ENCODE peak calls at places on chromosome 17, in eight cellular contexts. One of them, this sample, is unnamed. For H3K4me1, the result is how much of the 10 kb centered on the place peaks cover.

GRCh38 chr17:34626141-34626681 is 46.8 kb downstream of the TMEM132E start:
- DNase-seq in cardiac muscle cell: no peak
- DNase-seq in prostate gland: no peak
- DNase-seq in heart left ventricle: no peak
- DNase-seq in mammary epithelial cell: no peak
- DNase-seq in CD8-positive, alpha-beta memory T cell: peak
- DNase-seq in suprapubic skin: no peak
- DNase-seq in sigmoid colon: no peak
- DNase-seq in this sample: peak

GRCh38 chr17:72342582-72343527 is 222.0 kb downstream of the SOX9 start:
- DNase-seq in sigmoid colon: no peak
- DNase-seq in CD8-positive, alpha-beta memory T cell: no peak
- DNase-seq in cardiac muscle cell: no peak
- DNase-seq in suprapubic skin: no peak
- DNase-seq in prostate gland: no peak
- DNase-seq in heart left ventricle: no peak
- DNase-seq in mammary epithelial cell: no peak
- DNase-seq in this sample: peak

GRCh38 chr17:66684716-66685115 is 150.2 kb upstream of the CACNG5 start:
- DNase-seq in cardiac muscle cell: no peak
- DNase-seq in mammary epithelial cell: no peak
- DNase-seq in heart left ventricle: no peak
- DNase-seq in prostate gland: no peak
- DNase-seq in suprapubic skin: no peak
- DNase-seq in sigmoid colon: no peak
- DNase-seq in CD8-positive, alpha-beta memory T cell: no peak
- DNase-seq in this sample: no peak

GRCh38 chr17:13429201-13429600 is 172.5 kb downstream of the HS3ST3A1 start:
- DNase-seq in CD8-positive, alpha-beta memory T cell: no peak
- DNase-seq in sigmoid colon: no peak
- DNase-seq in mammary epithelial cell: peak
- DNase-seq in heart left ventricle: no peak
- DNase-seq in cardiac muscle cell: no peak
- DNase-seq in suprapubic skin: no peak
- DNase-seq in prostate gland: no peak
- DNase-seq in this sample: no peak

GRCh38 chr17:67624886-67625656 is 92.7 kb upstream of the NOL11 start:
- DNase-seq in suprapubic skin: no peak
- DNase-seq in cardiac muscle cell: no peak
- DNase-seq in sigmoid colon: no peak
- DNase-seq in prostate gland: no peak
- DNase-seq in CD8-positive, alpha-beta memory T cell: no peak
- DNase-seq in heart left ventricle: no peak
- DNase-seq in mammary epithelial cell: no peak
- DNase-seq in this sample: no peak

GRCh38 chr17:14080847-14081251 is 11.5 kb downstream of the COX10 start:
- DNase-seq in heart left ventricle: no peak
- DNase-seq in mammary epithelial cell: no peak
- DNase-seq in cardiac muscle cell: no peak
- DNase-seq in CD8-positive, alpha-beta memory T cell: no peak
- DNase-seq in sigmoid colon: no peak
- DNase-seq in prostate gland: no peak
- DNase-seq in suprapubic skin: no peak
- DNase-seq in this sample: no peak

GRCh38 chr17:41284043-41284442 is 8.5 kb downstream of the KRTAP9-7 start:
- DNase-seq in mammary epithelial cell: no peak
- DNase-seq in prostate gland: no peak
- DNase-seq in heart left ventricle: no peak
- DNase-seq in sigmoid colon: no peak
- DNase-seq in suprapubic skin: no peak
- DNase-seq in cardiac muscle cell: no peak
- DNase-seq in CD8-positive, alpha-beta memory T cell: no peak
- DNase-seq in this sample: no peak

GRCh38 chr17:5619088-5619740 is 34.9 kb upstream of the NLRP1 start:
- DNase-seq in heart left ventricle: no peak
- DNase-seq in sigmoid colon: no peak
- DNase-seq in cardiac muscle cell: no peak
- DNase-seq in CD8-positive, alpha-beta memory T cell: no peak
- DNase-seq in mammary epithelial cell: no peak
- DNase-seq in prostate gland: no peak
- DNase-seq in suprapubic skin: no peak
- DNase-seq in this sample: no peak

GRCh38 chr17:43721537-43722268 is 36.9 kb downstream of the SOST start:
- DNase-seq in suprapubic skin: no peak
- DNase-seq in mammary epithelial cell: no peak
- DNase-seq in cardiac muscle cell: no peak
- DNase-seq in sigmoid colon: no peak
- DNase-seq in prostate gland: no peak
- DNase-seq in CD8-positive, alpha-beta memory T cell: no peak
- DNase-seq in heart left ventricle: no peak
- DNase-seq in this sample: no peak

GRCh38 chr17:17079336-17079735 is 37.1 kb downstream of the MPRIP start:
- DNase-seq in CD8-positive, alpha-beta memory T cell: no peak
- DNase-seq in mammary epithelial cell: no peak
- DNase-seq in prostate gland: no peak
- DNase-seq in heart left ventricle: no peak
- DNase-seq in suprapubic skin: no peak
- DNase-seq in cardiac muscle cell: peak
- DNase-seq in sigmoid colon: peak
- DNase-seq in this sample: no peak

GRCh38 chr17:17080181-17080631 is 37.9 kb downstream of the MPRIP start:
- DNase-seq in prostate gland: no peak
- DNase-seq in sigmoid colon: peak
- DNase-seq in suprapubic skin: no peak
- DNase-seq in cardiac muscle cell: no peak
- DNase-seq in mammary epithelial cell: no peak
- DNase-seq in CD8-positive, alpha-beta memory T cell: no peak
- DNase-seq in heart left ventricle: no peak
- DNase-seq in this sample: no peak

GRCh38 chr17:17079761-17080160 is 37.5 kb downstream of the MPRIP start:
- DNase-seq in heart left ventricle: peak
- DNase-seq in prostate gland: no peak
- DNase-seq in suprapubic skin: no peak
- DNase-seq in cardiac muscle cell: no peak
- DNase-seq in sigmoid colon: peak
- DNase-seq in mammary epithelial cell: no peak
- DNase-seq in CD8-positive, alpha-beta memory T cell: no peak
- DNase-seq in this sample: peak

GRCh38 chr17:17077861-17078732 is 35.8 kb downstream of the MPRIP start:
- DNase-seq in prostate gland: no peak
- DNase-seq in suprapubic skin: no peak
- DNase-seq in sigmoid colon: peak
- DNase-seq in mammary epithelial cell: no peak
- DNase-seq in CD8-positive, alpha-beta memory T cell: no peak
- DNase-seq in heart left ventricle: peak
- DNase-seq in cardiac muscle cell: no peak
- DNase-seq in this sample: peak

DNA sequence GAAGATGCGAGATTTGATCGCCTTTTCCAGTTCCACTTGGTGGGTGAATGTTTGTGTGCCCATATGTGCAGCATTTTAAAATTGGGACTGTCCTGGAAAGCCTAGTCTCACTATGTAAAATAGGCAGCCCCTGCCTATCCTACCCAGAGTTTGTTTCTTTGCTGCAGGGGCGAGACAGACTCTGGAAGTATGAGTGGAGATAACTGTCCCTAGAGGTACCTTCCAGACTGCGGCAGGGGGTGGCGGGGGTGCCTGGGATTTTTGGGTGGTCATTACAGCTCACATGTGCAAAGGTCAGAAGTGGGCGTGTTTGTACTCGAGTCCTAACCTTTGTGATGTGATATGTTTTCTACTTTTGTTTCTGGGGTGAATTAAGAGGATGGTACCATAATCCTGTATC is 36.6 kb downstream of the MPRIP start:
- DNase-seq in prostate gland: no peak
- DNase-seq in mammary epithelial cell: no peak
- DNase-seq in heart left ventricle: no peak
- DNase-seq in CD8-positive, alpha-beta memory T cell: no peak
- DNase-seq in suprapubic skin: no peak
- DNase-seq in sigmoid colon: peak
- DNase-seq in cardiac muscle cell: no peak
- DNase-seq in this sample: no peak
- H3K27ac ChIP-seq in prostate gland: no peak
- H3K27ac ChIP-seq in mammary epithelial cell: no peak
- H3K27ac ChIP-seq in heart left ventricle: no peak
- H3K27ac ChIP-seq in CD8-positive, alpha-beta memory T cell: no peak
- H3K27ac ChIP-seq in suprapubic skin: no peak
- H3K27ac ChIP-seq in sigmoid colon: no peak
- H3K27ac ChIP-seq in cardiac muscle cell: peak
- H3K27ac ChIP-seq in this sample: peak

GRCh38 chr17:49002766-49003165 is 5.6 kb downstream of the IGF2BP1 start:
- DNase-seq in mammary epithelial cell: no peak
- DNase-seq in heart left ventricle: no peak
- DNase-seq in sigmoid colon: no peak
- DNase-seq in CD8-positive, alpha-beta memory T cell: no peak
- DNase-seq in cardiac muscle cell: no peak
- DNase-seq in suprapubic skin: no peak
- DNase-seq in prostate gland: no peak
- DNase-seq in this sample: no peak

GRCh38 chr17:49000943-49001342 is 3.8 kb downstream of the IGF2BP1 start:
- DNase-seq in mammary epithelial cell: no peak
- DNase-seq in sigmoid colon: no peak
- DNase-seq in suprapubic skin: no peak
- DNase-seq in prostate gland: no peak
- DNase-seq in CD8-positive, alpha-beta memory T cell: no peak
- DNase-seq in cardiac muscle cell: no peak
- DNase-seq in heart left ventricle: no peak
- DNase-seq in this sample: no peak

GRCh38 chr17:49002331-49002730 is 5.1 kb downstream of the IGF2BP1 start:
- DNase-seq in sigmoid colon: no peak
- DNase-seq in cardiac muscle cell: no peak
- DNase-seq in suprapubic skin: no peak
- DNase-seq in mammary epithelial cell: no peak
- DNase-seq in CD8-positive, alpha-beta memory T cell: no peak
- DNase-seq in heart left ventricle: no peak
- DNase-seq in prostate gland: no peak
- DNase-seq in this sample: no peak

GRCh38 chr17:49003557-49004511 is 6.6 kb downstream of the IGF2BP1 start:
- DNase-seq in prostate gland: no peak
- DNase-seq in cardiac muscle cell: peak
- DNase-seq in CD8-positive, alpha-beta memory T cell: no peak
- DNase-seq in heart left ventricle: no peak
- DNase-seq in mammary epithelial cell: no peak
- DNase-seq in suprapubic skin: no peak
- DNase-seq in sigmoid colon: no peak
- DNase-seq in this sample: no peak

GRCh38 chr17:49001671-49002070 is 4.5 kb downstream of the IGF2BP1 start:
- DNase-seq in mammary epithelial cell: no peak
- DNase-seq in cardiac muscle cell: no peak
- DNase-seq in suprapubic skin: no peak
- DNase-seq in CD8-positive, alpha-beta memory T cell: no peak
- DNase-seq in heart left ventricle: no peak
- DNase-seq in sigmoid colon: no peak
- DNase-seq in prostate gland: no peak
- DNase-seq in this sample: no peak
- H3K4me1 ChIP-seq in mammary epithelial cell: under half
- H3K4me1 ChIP-seq in cardiac muscle cell: under half
- H3K4me1 ChIP-seq in suprapubic skin: under half
- H3K4me1 ChIP-seq in CD8-positive, alpha-beta memory T cell: under half
- H3K4me1 ChIP-seq in heart left ventricle: under half
- H3K4me1 ChIP-seq in sigmoid colon: under half
- H3K4me1 ChIP-seq in prostate gland: under half
- H3K4me1 ChIP-seq in this sample: under half

GRCh38 chr17:8884336-8884990 is 17.0 kb upstream of the PIK3R6 start:
- DNase-seq in heart left ventricle: no peak
- DNase-seq in prostate gland: no peak
- DNase-seq in mammary epithelial cell: no peak
- DNase-seq in cardiac muscle cell: no peak
- DNase-seq in sigmoid colon: no peak
- DNase-seq in suprapubic skin: no peak
- DNase-seq in CD8-positive, alpha-beta memory T cell: no peak
- DNase-seq in this sample: no peak
- H3K27ac ChIP-seq in heart left ventricle: no peak
- H3K27ac ChIP-seq in prostate gland: no peak
- H3K27ac ChIP-seq in mammary epithelial cell: no peak
- H3K27ac ChIP-seq in cardiac muscle cell: no peak
- H3K27ac ChIP-seq in sigmoid colon: no peak
- H3K27ac ChIP-seq in suprapubic skin: no peak
- H3K27ac ChIP-seq in CD8-positive, alpha-beta memory T cell: no peak
- H3K27ac ChIP-seq in this sample: no peak

DNA sequence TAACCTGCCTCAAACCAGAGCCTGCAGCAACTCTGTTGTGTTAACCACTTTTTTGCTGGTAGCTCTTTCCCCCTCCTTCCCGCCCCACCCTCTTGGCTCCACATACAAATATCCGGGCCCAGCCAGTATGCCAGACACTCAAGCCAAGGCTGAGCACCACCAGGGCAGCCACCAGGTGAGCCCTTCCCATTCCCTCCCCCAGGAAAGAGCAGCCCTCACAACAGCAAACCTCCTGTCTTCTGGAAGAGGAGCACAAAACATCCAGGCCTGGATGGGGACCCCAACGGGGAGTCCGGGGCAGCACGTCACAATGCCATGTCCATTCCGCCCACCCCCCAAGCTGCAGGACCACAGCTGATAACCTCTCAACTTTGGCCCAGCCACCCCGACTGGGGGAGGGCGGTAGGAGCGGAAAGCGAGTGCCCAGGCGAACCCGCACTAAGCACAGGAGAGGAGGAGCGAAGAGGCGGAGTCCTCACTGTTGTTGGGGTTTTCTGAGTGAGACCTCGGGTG is 757 bp downstream of the ORMDL3 start:
- DNase-seq in suprapubic skin: no peak
- DNase-seq in mammary epithelial cell: peak
- DNase-seq in sigmoid colon: peak
- DNase-seq in CD8-positive, alpha-beta memory T cell: peak
- DNase-seq in heart left ventricle: no peak
- DNase-seq in prostate gland: no peak
- DNase-seq in cardiac muscle cell: peak
- DNase-seq in this sample: peak
- H3K4me1 ChIP-seq in suprapubic skin: half or more
- H3K4me1 ChIP-seq in mammary epithelial cell: under half
- H3K4me1 ChIP-seq in sigmoid colon: under half
- H3K4me1 ChIP-seq in CD8-positive, alpha-beta memory T cell: half or more
- H3K4me1 ChIP-seq in heart left ventricle: half or more
- H3K4me1 ChIP-seq in prostate gland: under half
- H3K4me1 ChIP-seq in cardiac muscle cell: under half
- H3K4me1 ChIP-seq in this sample: half or more